ENCODE peak calls at places on chromosomes 3 and 15, in eight cellular contexts. A, W, Y, O, P, C, Q and E are unnamed samples.

GRCh38 chr3:154642066-154642619 is 212.2 kb upstream of the GPR149 start:
- DNase-seq in A (no peak), W (no peak), Y (no peak), O (no peak), P (no peak), C (no peak), Q (peak), E (peak)

GRCh38 chr15:52706091-52706490 is 26.9 kb upstream of the ATOSA start:
- DNase-seq in A (no peak), W (no peak), Y (no peak), O (no peak), P (no peak), C (no peak), Q (no peak), E (no peak)

GRCh38 chr3:187025656-187026320 is 95.5 kb downstream of the ST6GAL1 start:
- DNase-seq in A (no peak), W (no peak), Y (peak), O (no peak), P (no peak), C (peak), Q (peak), E (no peak)

GRCh38 chr15:98085003-98085639 is 124.6 kb downstream of the ARRDC4 start:
- DNase-seq in A (peak), W (peak), Y (no peak), O (peak), P (peak), C (peak), Q (peak), E (peak)

GRCh38 chr3:65808407-65808806 is 230.3 kb downstream of the MAGI1 start:
- DNase-seq in A (no peak), W (no peak), Y (no peak), O (no peak), P (no peak), C (no peak), Q (no peak), E (no peak)

GRCh38 chr3:156148345-156148945 is 28.1 kb downstream of the KCNAB1 start:
- DNase-seq in A (no peak), W (no peak), Y (no peak), O (no peak), P (no peak), C (no peak), Q (no peak), E (no peak)

GRCh38 chr15:22786868-22787698 is 639 bp downstream of the NIPA1 start:
- DNase-seq in A (peak), W (no peak), Y (no peak), O (peak), P (peak), C (peak), Q (peak), E (peak)

GRCh38 chr15:35690698-35691116 is 144.7 kb upstream of the DPH6 start:
- DNase-seq in A (no peak), W (no peak), Y (no peak), O (peak), P (no peak), C (no peak), Q (peak), E (peak)

GRCh38 chr3:156633335-156633734 is 41.1 kb upstream of the TIPARP start:
- DNase-seq in A (no peak), W (no peak), Y (no peak), O (no peak), P (no peak), C (no peak), Q (no peak), E (no peak)

GRCh38 chr3:23094890-23095462 is 108.2 kb upstream of the UBE2E2 start:
- DNase-seq in A (peak), W (peak), Y (no peak), O (peak), P (peak), C (no peak), Q (no peak), E (no peak)

GRCh38 chr3:41328916-41329315 is 129.6 kb downstream of the CTNNB1 start:
- DNase-seq in A (no peak), W (no peak), Y (no peak), O (no peak), P (no peak), C (no peak), Q (no peak), E (no peak)

GRCh38 chr3:53269888-53270880 is 14.4 kb upstream of the TKT start:
- DNase-seq in A (peak), W (peak), Y (peak), O (peak), P (peak), C (peak), Q (peak), E (peak)

GRCh38 chr3:158771018-158771350 is 30.9 kb upstream of the MFSD1 start:
- DNase-seq in A (no peak), W (no peak), Y (no peak), O (no peak), P (no peak), C (no peak), Q (no peak), E (no peak)

GRCh38 chr3:71050521-71051258 is 532.8 kb downstream of the FOXP1 start:
- DNase-seq in A (no peak), W (no peak), Y (no peak), O (peak), P (peak), C (no peak), Q (peak), E (peak)

GRCh38 chr3:8980756-8981257 is 17.5 kb upstream of the RAD18 start:
- DNase-seq in A (no peak), W (no peak), Y (no peak), O (no peak), P (no peak), C (no peak), Q (no peak), E (no peak)

GRCh38 chr15:36232491-36232890 is 346.9 kb upstream of the CDIN1 start:
- DNase-seq in A (no peak), W (no peak), Y (no peak), O (no peak), P (no peak), C (no peak), Q (no peak), E (no peak)

GRCh38 chr15:62452016-62452415 is 286.9 kb upstream of the C2CD4B start:
- DNase-seq in A (no peak), W (no peak), Y (no peak), O (no peak), P (no peak), C (no peak), Q (no peak), E (no peak)

GRCh38 chr15:41607033-41607432 is 48.0 kb downstream of the TYRO3 start:
- DNase-seq in A (no peak), W (no peak), Y (no peak), O (peak), P (no peak), C (no peak), Q (no peak), E (no peak)

GRCh38 chr3:182914341-182914740 is 66.0 kb downstream of the DCUN1D1 start:
- DNase-seq in A (no peak), W (no peak), Y (peak), O (no peak), P (no peak), C (no peak), Q (no peak), E (no peak)

GRCh38 chr15:90869601-90870353 is 1.4 kb downstream of the FURIN start:
- DNase-seq in A (peak), W (peak), Y (no peak), O (peak), P (no peak), C (no peak), Q (peak), E (peak)

GRCh38 chr3:182671942-182672341 is 121.4 kb upstream of the ATP11B start:
- DNase-seq in A (no peak), W (no peak), Y (no peak), O (no peak), P (no peak), C (peak), Q (no peak), E (no peak)

GRCh38 chr15:66841953-66842681 is 140.1 kb downstream of the SMAD6 start:
- DNase-seq in A (peak), W (peak), Y (no peak), O (peak), P (peak), C (peak), Q (peak), E (peak)

GRCh38 chr3:29695905-29696238 is 415.0 kb downstream of the RBMS3 start:
- DNase-seq in A (no peak), W (no peak), Y (no peak), O (no peak), P (no peak), C (no peak), Q (no peak), E (no peak)
- H3K4me3 ChIP-seq in A (no peak), W (no peak), Y (no peak), O (no peak), P (no peak), C (no peak), Q (no peak), E (no peak)

DNA sequence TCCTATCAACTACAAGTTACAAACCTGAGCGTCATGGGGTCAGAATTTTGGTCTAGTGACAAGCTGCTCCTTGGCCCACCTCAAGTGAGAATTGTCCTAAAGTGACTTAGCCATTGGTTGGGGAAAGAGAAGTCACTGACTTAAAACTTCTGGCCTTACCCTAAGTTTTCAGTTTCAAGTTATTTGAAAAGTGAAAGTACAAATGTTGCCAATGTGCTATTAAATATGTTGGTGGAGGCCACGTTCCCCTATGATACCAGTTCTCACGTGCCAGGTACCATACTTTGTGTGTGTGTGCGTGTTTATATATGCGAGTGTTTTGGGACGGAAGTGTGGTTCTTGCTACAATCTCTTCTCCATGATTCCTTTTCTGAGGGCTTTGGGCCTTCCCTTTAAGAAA is 22.6 kb upstream of the RASGRP1 start:
- DNase-seq in A (no peak), W (no peak), Y (no peak), O (no peak), P (no peak), C (no peak), Q (no peak), E (no peak)
- TF ChIP-seq MAX in A (no peak), W (no peak), Y (no peak), O (no peak), P (no peak), C (no peak), Q (no peak), E (no peak)

GRCh38 chr3:128195802-128196201 is 42.5 kb downstream of the EEFSEC start:
- DNase-seq in A (no peak), W (no peak), Y (no peak), O (no peak), P (no peak), C (no peak), Q (no peak), E (no peak)
- TF ChIP-seq CTCF in A (no peak), W (no peak), Y (no peak), O (no peak), P (no peak), C (no peak), Q (no peak), E (no peak)

GRCh38 chr15:69277316-69277715 is 21.4 kb upstream of the PAQR5 start:
- DNase-seq in A (no peak), W (no peak), Y (no peak), O (no peak), P (no peak), C (no peak), Q (no peak), E (no peak)

GRCh38 chr15:69282128-69282743 is 16.5 kb upstream of the PAQR5 start:
- DNase-seq in A (no peak), W (no peak), Y (no peak), O (no peak), P (no peak), C (no peak), Q (no peak), E (no peak)

GRCh38 chr15:69280783-69281182 is 17.9 kb upstream of the PAQR5 start:
- DNase-seq in A (no peak), W (no peak), Y (no peak), O (no peak), P (no peak), C (no peak), Q (no peak), E (no peak)

GRCh38 chr15:69275933-69276565 is 22.7 kb upstream of the PAQR5 start:
- DNase-seq in A (no peak), W (no peak), Y (no peak), O (no peak), P (peak), C (no peak), Q (no peak), E (no peak)

DNA sequence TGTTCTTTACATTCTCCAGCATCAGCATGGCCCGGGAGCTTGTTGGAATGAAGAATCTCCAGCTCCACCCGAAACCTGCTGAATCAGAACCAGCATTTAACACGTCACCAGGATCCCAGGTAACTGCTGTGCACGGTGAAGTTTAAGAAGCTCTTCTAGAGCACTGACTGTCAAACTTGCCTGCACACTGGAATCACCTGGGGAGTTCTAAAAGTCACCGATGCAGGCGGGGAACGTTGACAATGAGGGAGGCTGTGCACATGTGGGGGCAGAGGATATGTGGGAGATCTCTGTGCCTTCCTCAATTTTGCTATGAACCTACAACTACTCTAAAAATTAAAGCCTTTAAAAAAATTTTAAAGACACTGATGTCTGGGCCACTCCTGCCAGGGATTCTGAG is 19.1 kb upstream of the PAQR5 start:
- DNase-seq in A (no peak), W (no peak), Y (no peak), O (no peak), P (no peak), C (no peak), Q (no peak), E (no peak)
- H3K4me3 ChIP-seq in A (no peak), W (no peak), Y (no peak), O (no peak), P (no peak), C (no peak), Q (no peak), E (no peak)

GRCh38 chr3:188296761-188297689 is 143.1 kb downstream of the LPP start:
- DNase-seq in A (peak), W (no peak), Y (no peak), O (peak), P (peak), C (no peak), Q (no peak), E (peak)
- TF ChIP-seq MAX in A (no peak), W (no peak), Y (no peak), O (no peak), P (peak), C (no peak), Q (no peak), E (no peak)

DNA sequence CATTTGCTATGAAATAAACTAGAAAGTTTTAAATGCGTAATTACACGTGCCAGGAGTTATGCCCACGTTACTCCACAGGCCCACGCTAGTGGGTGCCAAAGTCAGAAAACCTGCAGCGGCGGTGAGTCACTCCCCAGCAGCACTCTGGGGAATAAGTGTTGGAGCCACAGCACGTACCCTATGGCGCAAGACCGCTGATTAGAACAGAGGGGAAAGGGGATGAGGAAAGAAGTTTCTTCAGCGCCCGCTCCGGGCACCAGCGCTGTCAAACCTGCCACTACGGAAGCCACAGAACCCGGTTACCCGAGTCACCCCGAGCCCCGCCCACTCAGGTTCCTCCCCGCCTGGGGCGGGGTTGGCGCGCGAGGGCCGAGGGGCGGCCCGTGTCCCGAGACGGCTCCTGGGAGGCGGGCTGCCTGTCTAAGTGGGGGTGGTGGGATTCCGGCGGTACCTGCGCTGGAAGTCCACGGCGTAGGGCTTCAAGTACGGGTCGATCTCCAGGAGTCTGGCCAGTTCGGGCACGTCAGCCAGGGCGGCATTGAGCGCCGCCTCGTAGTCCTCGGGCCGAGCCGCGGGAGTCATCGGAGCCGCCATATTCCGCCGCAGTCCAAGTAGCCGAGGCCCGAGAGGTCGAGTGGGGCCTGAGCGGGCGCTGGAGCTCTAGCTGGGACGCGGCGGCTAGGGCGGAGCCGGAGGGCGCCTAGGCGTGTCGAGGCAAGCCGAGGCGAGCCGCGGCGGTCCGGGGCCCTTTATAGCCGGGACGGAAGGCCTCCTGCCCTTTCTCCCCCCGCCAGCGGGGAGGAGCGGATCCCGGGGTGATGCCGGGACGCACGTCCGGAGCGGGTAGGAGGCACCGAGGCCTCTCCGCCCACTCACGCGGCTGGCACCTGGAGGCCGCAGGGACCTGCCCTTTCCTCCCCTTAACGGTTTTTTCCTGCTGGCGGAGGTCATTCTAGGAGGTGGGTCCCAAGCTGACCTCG is at the start of gene GBE1:
- DNase-seq in A (peak), W (peak), Y (peak), O (peak), P (peak), C (peak), Q (peak), E (peak)
- TF ChIP-seq CTCF in A (peak), W (peak), Y (peak), O (peak), P (peak), C (peak), Q (no peak), E (peak)

DNA sequence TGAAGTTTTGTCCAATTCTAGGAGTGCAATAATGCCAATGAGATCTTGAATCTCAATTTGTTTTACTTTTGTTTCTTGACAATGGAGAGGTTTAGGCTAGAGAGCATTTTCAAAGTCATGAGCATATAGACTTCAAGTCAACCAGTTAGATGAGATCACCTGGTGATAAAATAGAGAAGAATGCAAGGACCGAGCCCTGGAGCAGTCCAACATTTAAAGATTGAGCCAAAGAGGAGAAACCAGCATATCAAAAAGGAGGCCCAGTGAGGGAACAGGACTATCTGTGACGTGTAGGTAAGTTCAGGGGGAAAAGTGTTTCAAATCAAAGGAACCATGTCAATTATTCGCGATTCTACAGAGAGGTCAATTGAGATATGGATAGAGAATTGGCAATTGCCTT is 1.7 kb upstream of the PIAS1 start:
- DNase-seq in A (no peak), W (no peak), Y (no peak), O (no peak), P (no peak), C (no peak), Q (no peak), E (no peak)
- H3K4me3 ChIP-seq in A (no peak), W (no peak), Y (no peak), O (no peak), P (no peak), C (no peak), Q (no peak), E (no peak)

DNA sequence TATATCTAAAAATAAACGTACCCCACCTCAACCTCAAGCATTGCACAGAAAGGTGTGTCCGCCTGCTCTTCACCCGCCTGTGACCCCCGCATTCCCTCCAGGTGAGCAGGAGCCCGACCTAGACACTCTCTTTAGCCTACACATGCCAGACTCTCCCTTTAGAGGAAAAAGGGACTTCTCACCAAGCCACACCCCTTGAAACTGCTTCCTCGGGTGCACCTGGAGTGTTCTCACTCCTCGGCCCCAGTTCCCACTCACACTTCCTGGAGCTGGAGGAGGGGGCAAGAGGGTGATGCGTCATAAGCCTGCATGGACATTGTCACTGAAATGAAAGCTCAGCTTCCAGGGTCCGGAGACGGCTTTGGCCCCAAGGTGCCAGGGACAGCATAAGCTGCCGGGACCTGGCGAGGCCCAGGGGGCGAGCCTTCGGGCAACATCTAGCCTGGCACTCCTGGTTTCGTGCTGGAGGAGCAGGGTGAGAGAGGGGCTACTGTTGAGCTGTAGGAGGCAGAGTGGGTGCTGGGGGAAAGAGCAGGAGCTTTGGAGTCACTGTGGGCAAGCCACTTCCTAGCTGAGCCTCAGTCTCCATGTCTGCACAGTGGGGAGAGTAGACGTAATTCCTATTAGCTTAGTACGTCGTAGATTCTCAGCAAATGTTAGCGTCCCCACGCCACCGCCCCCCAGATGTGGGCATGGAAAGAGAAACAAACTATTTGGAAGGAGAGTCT is 9.8 kb upstream of the MUC4 start:
- DNase-seq in A (no peak), W (no peak), Y (no peak), O (no peak), P (no peak), C (no peak), Q (no peak), E (no peak)
- TF ChIP-seq MAX in A (no peak), W (no peak), Y (no peak), O (no peak), P (no peak), C (no peak), Q (no peak), E (no peak)